ENCODE peak calls at places on chromosomes 13 and 19, in four cellular contexts. A is LHCN-M2, B is thoracic aorta, X is choroid plexus epithelial cell. P is an unnamed sample.

GRCh38 chr19:38737297-38737865 is 6.9 kb downstream of the CAPN12 start:
- DNase-seq in A (no peak), B (no peak), X (no peak), P (no peak)

GRCh38 chr19:32330149-32330548 is 15.3 kb upstream of the ZNF507 start:
- DNase-seq in A (peak; percentile 4), B (no peak), X (no peak), P (no peak)

GRCh38 chr13:79830945-79831344 is 350.0 kb downstream of the NDFIP2 start:
- DNase-seq in A (no peak), B (no peak), X (no peak), P (no peak)

GRCh38 chr19:893775-894090 is 449 bp downstream of the RNU6-9 start:
- DNase-seq in A (no peak), B (no peak), X (no peak), P (no peak)

GRCh38 chr13:83215627-83216026 is 666.6 kb downstream of the SLITRK1 start:
- DNase-seq in A (peak; percentile 82), B (no peak), X (peak; percentile 84), P (no peak)

GRCh38 chr19:40510526-40511115 is 43.8 kb downstream of the SPTBN4 start:
- DNase-seq in A (no peak), B (no peak), X (no peak), P (no peak)

GRCh38 chr13:110298566-110299321 is 8.2 kb downstream of the COL4A1 start:
- DNase-seq in A (no peak), B (no peak), X (peak; percentile 69), P (no peak)

GRCh38 chr19:11560404-11560988 is 1.5 kb upstream of the ELOF1 start:
- DNase-seq in A (peak; percentile 74), B (no peak), X (peak; percentile 89), P (peak; percentile 44)

P was measured in SW 1271.